ENCODE peak calls at places on chromosomes 13 and 19, in ten cellular contexts. Y is stimulated activated CD4-positive, alpha-beta T cell treated with anti-CD3 and anti-CD28 coated beads, Interleukin-2, amount 100 ng/mL, for 48 hours; M is left ventricle myocardium superior; W is glutamatergic neuron; Z is epithelial cell of proximal tubule; J is RPMI8226; X is SW480; E is hepatocyte; N is fibroblast of pulmonary artery; P is uterus. L is an unnamed sample.

GRCh38 chr13:24116103-24116502 is 44.4 kb upstream of the SPATA13 start:
- DNase-seq in N (no peak), E (no peak), X (peak; percentile 28), J (peak; percentile 5), W (no peak), Z (no peak), Y (no peak), P (no peak), M (no peak), L (no peak)

GRCh38 chr19:42279148-42279901 is 10.3 kb downstream of the CIC start:
- DNase-seq in M (no peak), E (no peak), Y (no peak), Z (no peak), J (no peak), W (no peak), X (no peak), P (no peak), N (no peak), L (no peak)

GRCh38 chr19:4232614-4233281 is 3.4 kb downstream of the EBI3 start:
- DNase-seq in N (no peak), M (no peak), W (peak; percentile 35), E (no peak), J (no peak), Z (no peak), X (peak; percentile 39), P (no peak), Y (no peak), L (no peak)

GRCh38 chr19:3665681-3666544 is 34.4 kb downstream of the PIP5K1C start:
- DNase-seq in P (peak; percentile 67), N (no peak), E (peak; percentile 62), J (peak; percentile 56), M (peak; percentile 83), W (peak; percentile 86), Z (no peak), X (no peak), Y (peak; percentile 79), L (no peak)

GRCh38 chr13:43511260-43511970 is 275.4 kb downstream of the ENOX1 start:
- DNase-seq in X (no peak), J (no peak), E (no peak), Y (no peak), W (no peak), N (no peak), Z (no peak), M (no peak), P (no peak), L (no peak)

GRCh38 chr19:33429891-33430673 is 56.6 kb downstream of the CEBPG start:
- DNase-seq in P (no peak), X (peak; percentile 81), Y (no peak), W (peak; percentile 34), N (no peak), J (no peak), E (no peak), M (peak; percentile 7), Z (no peak), L (no peak)

GRCh38 chr19:51431124-51431523 is 13.7 kb upstream of the SIGLEC10 start:
- DNase-seq in E (no peak), M (no peak), J (no peak), N (no peak), X (no peak), P (no peak), Y (no peak), W (no peak), Z (no peak), L (no peak)

GRCh38 chr13:114115191-114115671 is 17.2 kb downstream of the RASA3 start:
- DNase-seq in P (peak; percentile 20), E (peak; percentile 71), J (no peak), Z (peak; percentile 59), N (peak; percentile 84), Y (no peak), X (peak; percentile 73), W (no peak), M (peak; percentile 63), L (peak; percentile 95)

GRCh38 chr19:9839415-9839814 is 4.3 kb downstream of the PIN1 start:
- DNase-seq in N (peak; percentile 27), Z (no peak), Y (no peak), X (no peak), P (no peak), E (peak; percentile 47), J (no peak), M (no peak), W (no peak), L (no peak)

GRCh38 chr13:30376426-30377311 is 45.6 kb upstream of the UBE2L5 start:
- DNase-seq in Y (no peak), W (no peak), P (no peak), M (no peak), J (peak; percentile 73), Z (no peak), E (no peak), N (no peak), X (peak; percentile 48), L (no peak)

GRCh38 chr19:15254547-15254946 is 22.3 kb upstream of the EPHX3 start:
- DNase-seq in M (no peak), N (no peak), X (no peak), Y (no peak), Z (no peak), P (no peak), W (no peak), E (no peak), J (no peak), L (no peak)

GRCh38 chr19:1239796-1240737 is 1.5 kb upstream of the ATP5F1D start:
- DNase-seq in X (peak; percentile 71), W (peak; percentile 95), Z (no peak), P (peak; percentile 86), J (peak; percentile 86), M (peak; percentile 96), N (peak; percentile 94), Y (peak; percentile 99), E (peak; percentile 98), L (peak; percentile 85)

GRCh38 chr13:28820099-28821051 is at the start of gene MTUS2:
- DNase-seq in J (peak; percentile 41), M (peak; percentile 30), P (no peak), Y (peak; percentile 16), Z (no peak), N (no peak), E (peak; percentile 61), X (peak; percentile 63), W (no peak), L (no peak)

GRCh38 chr19:13875824-13876223 is 1.1 kb upstream of the NANOS3 start:
- DNase-seq in W (no peak), P (no peak), M (no peak), Y (no peak), J (no peak), Z (no peak), X (no peak), N (no peak), E (peak; percentile 1), L (no peak)

GRCh38 chr13:28889317-28889716 is 69.2 kb downstream of the MTUS2 start:
- DNase-seq in Y (no peak), N (no peak), X (no peak), W (no peak), E (no peak), P (no peak), Z (no peak), M (no peak), J (peak; percentile 10), L (no peak)

GRCh38 chr13:62126400-62126799 is 710.8 kb upstream of the PCDH20 start:
- DNase-seq in E (no peak), P (no peak), W (no peak), Z (no peak), Y (no peak), X (no peak), M (no peak), N (no peak), J (no peak), L (no peak)

GRCh38 chr19:55640577-55641375 is at the start of gene ZNF580:
- DNase-seq in N (peak; percentile 86), J (peak; percentile 80), P (no peak), X (peak; percentile 71), W (peak; percentile 72), E (peak; percentile 83), Y (peak; percentile 71), Z (no peak), M (peak; percentile 84), L (peak; percentile 69)

GRCh38 chr13:98998831-98999634 is 21.2 kb upstream of the DOCK9 start:
- DNase-seq in X (peak; percentile 51), E (no peak), Y (no peak), J (no peak), Z (no peak), P (no peak), N (peak; percentile 27), W (no peak), M (no peak), L (peak; percentile 29)

GRCh38 chr19:45153339-45154063 is 7.3 kb downstream of the NKPD1 start:
- DNase-seq in Y (peak; percentile 34), J (peak; percentile 49), M (peak; percentile 70), N (peak; percentile 33), Z (no peak), X (no peak), E (peak; percentile 84), W (peak; percentile 87), P (no peak), L (no peak)

GRCh38 chr13:66348745-66349720 is 881.1 kb downstream of the PCDH9 start:
- DNase-seq in M (peak; percentile 44), Z (no peak), Y (no peak), X (no peak), J (no peak), E (no peak), P (no peak), N (peak; percentile 43), W (no peak), L (no peak)

GRCh38 chr13:42821437-42821836 is 40.1 kb downstream of the FAM216B start:
- DNase-seq in Y (no peak), Z (no peak), X (no peak), E (no peak), J (no peak), N (peak; percentile 88), P (no peak), M (no peak), W (no peak), L (peak; percentile 96)

GRCh38 chr19:35495107-35496064 is 5.1 kb upstream of the KRTDAP start:
- DNase-seq in P (peak; percentile 23), N (peak; percentile 70), M (peak; percentile 79), Z (no peak), W (peak; percentile 73), Y (peak; percentile 75), X (peak; percentile 77), E (peak; percentile 87), J (peak; percentile 68), L (peak; percentile 64)

GRCh38 chr13:86909318-86909717 is 761.9 kb upstream of the SLITRK5 start:
- DNase-seq in Y (no peak), W (no peak), X (no peak), N (no peak), P (no peak), M (no peak), E (no peak), Z (no peak), J (no peak), L (no peak)

GRCh38 chr19:51093510-51094345 is 11.0 kb upstream of the KLK14 start:
- DNase-seq in Z (no peak), P (no peak), Y (no peak), X (no peak), W (no peak), J (no peak), M (no peak), E (no peak), N (no peak), L (no peak)

GRCh38 chr13:46307554-46307953 is 79.5 kb downstream of the RUBCNL start:
- DNase-seq in P (no peak), W (no peak), Z (no peak), E (no peak), J (no peak), Y (no peak), X (no peak), N (peak; percentile 10), M (no peak), L (no peak)

GRCh38 chr19:29667941-29668340 is 2.7 kb downstream of the PLEKHF1 start:
- DNase-seq in N (no peak), X (no peak), P (no peak), M (no peak), E (no peak), Z (no peak), J (peak; percentile 65), Y (no peak), W (no peak), L (no peak)

GRCh38 chr19:56091751-56092546 is 29.1 kb downstream of the ZNF787 start:
- DNase-seq in W (no peak), M (no peak), P (no peak), X (no peak), J (peak; percentile 96), Z (no peak), N (no peak), E (no peak), Y (no peak), L (no peak)

GRCh38 chr13:40922437-40923040 is 96.6 kb downstream of the ELF1 start:
- DNase-seq in E (peak; percentile 15), X (no peak), Z (no peak), N (no peak), Y (no peak), P (peak; percentile 20), J (no peak), W (peak; percentile 22), M (peak; percentile 41), L (no peak)

L was measured in HCEC 1CT.